ENCODE peak calls at places on chromosome 14, in six cellular contexts. Y is adrenal gland, S is midbrain, Q is NCI-H146, A is iPS-NIHi11, N is lung. C is an unnamed sample.

GRCh38 chr14:36510078-36510799 is 9.8 kb downstream of the NKX2-1 start:
- DNase-seq in Y (no peak), S (no peak), Q (no peak), A (no peak), N (peak; percentile 51), C (no peak)

GRCh38 chr14:94654071-94654974 is 42.1 kb downstream of the SERPINA3 start:
- DNase-seq in Y (peak; percentile 93), S (no peak), Q (no peak), A (no peak), N (no peak), C (no peak)

GRCh38 chr14:50823763-50824636 is 7.0 kb downstream of the NIN start:
- DNase-seq in Y (no peak), S (no peak), Q (no peak), A (no peak), N (no peak), C (no peak)

GRCh38 chr14:76040704-76041103 is 55.1 kb downstream of the IFT43 start:
- DNase-seq in Y (no peak), S (no peak), Q (no peak), A (no peak), N (no peak), C (no peak)

GRCh38 chr14:103127356-103127755 is 4.1 kb downstream of the TNFAIP2 start:
- DNase-seq in Y (no peak), S (no peak), Q (no peak), A (no peak), N (no peak), C (no peak)

GRCh38 chr14:21852061-21852664 is 178.5 kb upstream of the OR4E1 start:
- DNase-seq in Y (peak; percentile 45), S (peak; percentile 49), Q (peak; percentile 4), A (peak; percentile 38), N (no peak), C (peak; percentile 19)

GRCh38 chr14:32913725-32914124 is 25.0 kb upstream of the NPAS3 start:
- DNase-seq in Y (no peak), S (peak; percentile 31), Q (no peak), A (peak; percentile 11), N (no peak), C (no peak)

GRCh38 chr14:65038966-65039365 is 52.3 kb downstream of the FNTB start:
- DNase-seq in Y (no peak), S (no peak), Q (no peak), A (no peak), N (no peak), C (no peak)

GRCh38 chr14:23406244-23406643 is 1.8 kb downstream of the MYH6 start:
- DNase-seq in Y (no peak), S (peak; percentile 37), Q (no peak), A (no peak), N (no peak), C (no peak)

GRCh38 chr14:48536318-48536717 is 860.9 kb upstream of the MDGA2 start:
- DNase-seq in Y (no peak), S (no peak), Q (no peak), A (peak; percentile 51), N (no peak), C (no peak)

GRCh38 chr14:100654814-100655795 is 67.9 kb upstream of the BEGAIN start:
- DNase-seq in Y (peak; percentile 65), S (no peak), Q (peak; percentile 59), A (peak; percentile 93), N (no peak), C (no peak)

GRCh38 chr14:99627510-99628381 is 17.2 kb upstream of the HHIPL1 start:
- DNase-seq in Y (no peak), S (no peak), Q (no peak), A (peak; percentile 13), N (no peak), C (no peak)

GRCh38 chr14:23326491-23327332 is 5.5 kb downstream of the PABPN1 start:
- DNase-seq in Y (no peak), S (no peak), Q (no peak), A (no peak), N (no peak), C (no peak)

GRCh38 chr14:94372021-94372605 is 16.3 kb downstream of the SERPINA1 start:
- DNase-seq in Y (no peak), S (no peak), Q (no peak), A (peak; percentile 48), N (no peak), C (no peak)

GRCh38 chr14:92459479-92460421 is 53.8 kb upstream of the RIN3 start:
- DNase-seq in Y (peak; percentile 13), S (no peak), Q (no peak), A (no peak), N (no peak), C (no peak)

GRCh38 chr14:56808314-56809201 is 1.7 kb downstream of the OTX2 start:
- DNase-seq in Y (no peak), S (no peak), Q (no peak), A (peak; percentile 23), N (no peak), C (no peak)

GRCh38 chr14:58280954-58281787 is 17.2 kb upstream of the ARID4A start:
- DNase-seq in Y (peak; percentile 67), S (peak; percentile 48), Q (no peak), A (peak; percentile 10), N (peak; percentile 51), C (peak; percentile 96)

GRCh38 chr14:100573009-100573756 is 14.0 kb downstream of the BEGAIN start:
- DNase-seq in Y (no peak), S (no peak), Q (no peak), A (peak; percentile 92), N (no peak), C (no peak)

GRCh38 chr14:24064856-24065255 is 6.5 kb upstream of the CPNE6 start:
- DNase-seq in Y (no peak), S (no peak), Q (no peak), A (no peak), N (no peak), C (no peak)

C was measured in EL.